ENCODE peak calls at places on chromosomes 11 and 22, in seven cellular contexts. U, J, F, C, X, L and I are unnamed samples.
A peak's percentile ranks its signal among the peaks of the same experiment; 100 is the strongest.

GRCh38 chr11:103609117-103610066 is 427.0 kb upstream of the DDI1 start:
- DNase-seq in U (no peak), J (no peak), F (no peak), C (no peak), X (no peak), L (no peak), I (peak; percentile 94)

GRCh38 chr22:48651036-48651890 is 1176.4 kb downstream of the BRD1 start:
- DNase-seq in U (no peak), J (no peak), F (no peak), C (no peak), X (no peak), L (no peak), I (no peak)

GRCh38 chr11:128455766-128456165 is 131.6 kb downstream of the ETS1 start:
- DNase-seq in U (no peak), J (no peak), F (no peak), C (peak; percentile 70), X (no peak), L (no peak), I (no peak)

GRCh38 chr11:45045692-45046471 is 95.2 kb upstream of the TP53I11 start:
- DNase-seq in U (no peak), J (no peak), F (peak; percentile 68), C (no peak), X (peak; percentile 63), L (no peak), I (peak; percentile 48)

GRCh38 chr11:14905104-14906033 is 13.3 kb upstream of the CYP2R1 start:
- DNase-seq in U (no peak), J (peak; percentile 64), F (no peak), C (peak; percentile 27), X (peak; percentile 62), L (no peak), I (peak; percentile 60)

GRCh38 chr11:12272821-12273617 is 104.4 kb upstream of the PARVA start:
- DNase-seq in U (no peak), J (peak; percentile 26), F (peak; percentile 9), C (no peak), X (no peak), L (no peak), I (no peak)

GRCh38 chr22:36369004-36369921 is 18.5 kb downstream of the MYH9 start:
- DNase-seq in U (no peak), J (no peak), F (no peak), C (no peak), X (no peak), L (no peak), I (no peak)

GRCh38 chr22:37019309-37020191 is at the start of the genes MPST and TST:
- DNase-seq in U (no peak), J (peak; percentile 86), F (no peak), C (peak; percentile 97), X (peak; percentile 89), L (no peak), I (peak; percentile 62)

GRCh38 chr11:76824980-76825725 is 35.6 kb upstream of the ACER3 start:
- DNase-seq in U (no peak), J (no peak), F (peak; percentile 67), C (no peak), X (no peak), L (no peak), I (peak; percentile 41)

GRCh38 chr11:18754308-18754707 is 28.3 kb upstream of the IGSF22 start:
- DNase-seq in U (no peak), J (no peak), F (no peak), C (no peak), X (no peak), L (no peak), I (no peak)

GRCh38 chr11:28338371-28338770 is 230.2 kb downstream of the METTL15 start:
- DNase-seq in U (no peak), J (no peak), F (no peak), C (no peak), X (no peak), L (no peak), I (peak; percentile 24)

GRCh38 chr11:78361228-78361627 is 56.4 kb downstream of the GAB2 start:
- DNase-seq in U (no peak), J (no peak), F (no peak), C (no peak), X (no peak), L (no peak), I (no peak)

GRCh38 chr11:70709596-70709995 is 311.3 kb downstream of the CTTN start:
- DNase-seq in U (no peak), J (no peak), F (no peak), C (no peak), X (no peak), L (no peak), I (no peak)

GRCh38 chr11:2267306-2267861 is 3.0 kb downstream of the ASCL2 start:
- DNase-seq in U (no peak), J (peak; percentile 48), F (peak; percentile 46), C (no peak), X (no peak), L (no peak), I (no peak)

GRCh38 chr11:6640036-6640984 is 15.3 kb downstream of the DCHS1 start:
- DNase-seq in U (no peak), J (no peak), F (no peak), C (no peak), X (no peak), L (no peak), I (no peak)

GRCh38 chr11:2193099-2193886 is 21.7 kb upstream of the TH start:
- DNase-seq in U (no peak), J (peak; percentile 66), F (no peak), C (peak; percentile 87), X (no peak), L (no peak), I (no peak)

GRCh38 chr11:121591405-121592033 is 138.8 kb upstream of the SORL1-AS1 start:
- DNase-seq in U (peak; percentile 82), J (no peak), F (no peak), C (peak; percentile 78), X (peak; percentile 69), L (peak; percentile 35), I (peak; percentile 60)

GRCh38 chr11:36469063-36469462 is 41.0 kb downstream of the TRAF6 start:
- DNase-seq in U (no peak), J (no peak), F (no peak), C (no peak), X (no peak), L (no peak), I (peak; percentile 37)

GRCh38 chr11:127919206-127920000 is 668.0 kb downstream of the ETS1 start:
- DNase-seq in U (no peak), J (no peak), F (no peak), C (no peak), X (no peak), L (no peak), I (peak; percentile 95)

GRCh38 chr11:17525570-17525969 is 18.6 kb downstream of the USH1C start:
- DNase-seq in U (no peak), J (peak; percentile 2), F (no peak), C (no peak), X (no peak), L (no peak), I (no peak)

GRCh38 chr22:23251445-23252093 is 71.3 kb downstream of the BCR start:
- DNase-seq in U (no peak), J (peak; percentile 62), F (no peak), C (no peak), X (no peak), L (no peak), I (peak; percentile 37)

GRCh38 chr11:4065601-4066377 is 28.8 kb upstream of the RRM1 start:
- DNase-seq in U (no peak), J (no peak), F (no peak), C (no peak), X (no peak), L (no peak), I (no peak)

GRCh38 chr11:4063348-4063747 is 31.3 kb upstream of the RRM1 start:
- DNase-seq in U (no peak), J (no peak), F (no peak), C (no peak), X (no peak), L (no peak), I (no peak)

GRCh38 chr11:4064278-4064955 is 30.2 kb upstream of the RRM1 start:
- DNase-seq in U (no peak), J (no peak), F (no peak), C (no peak), X (no peak), L (no peak), I (no peak)

GRCh38 chr11:4066960-4067359 is 27.6 kb upstream of the RRM1 start:
- DNase-seq in U (no peak), J (no peak), F (no peak), C (no peak), X (no peak), L (no peak), I (no peak)

DNA sequence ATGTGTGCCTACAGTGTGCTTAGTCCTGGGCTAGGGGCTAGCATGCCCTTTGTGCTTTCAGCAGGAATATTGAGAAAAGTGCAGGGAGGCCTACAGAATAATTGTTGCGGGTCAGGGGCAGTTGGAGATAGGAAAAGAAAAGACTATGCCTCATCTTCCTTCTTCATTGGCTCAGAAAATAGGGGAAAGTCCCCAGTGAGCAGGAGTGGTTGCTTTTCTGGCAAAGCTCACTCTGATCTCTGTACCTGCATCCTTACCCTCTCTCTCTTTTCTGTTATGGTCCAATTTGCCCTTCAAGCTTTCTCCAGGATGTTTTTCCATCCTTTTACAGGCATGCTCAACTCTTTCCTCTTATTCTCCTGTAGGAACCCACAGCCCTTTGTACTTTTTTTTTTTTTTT is 29.5 kb upstream of the RRM1 start:
- DNase-seq in U (no peak), J (no peak), F (no peak), C (no peak), X (no peak), L (no peak), I (no peak)
- H3K4me1 ChIP-seq in U (peaks cover 6% of the 10 kb centered on the region), J (peaks cover 8% of the 10 kb centered on the region), F (no peaks in the 10 kb centered on the region), C (peaks cover 22% of the 10 kb centered on the region), X (no peaks in the 10 kb centered on the region), L (peaks cover 40% of the 10 kb centered on the region), I (peaks cover 5% of the 10 kb centered on the region)

GRCh38 chr11:94563176-94563847 is 3.9 kb upstream of the PIWIL4 start:
- DNase-seq in U (no peak), J (no peak), F (no peak), C (no peak), X (no peak), L (no peak), I (peak; percentile 55)
- TF ChIP-seq CTCF in U (no peak), J (no peak), F (no peak), C (peak; percentile 60), X (no peak), L (peak; percentile 34), I (peak; percentile 36)

GRCh38 chr11:112963368-112963955 is 2.2 kb downstream of the NCAM1 start:
- DNase-seq in U (no peak), J (peak; percentile 38), F (no peak), C (peak; percentile 88), X (no peak), L (no peak), I (no peak)

GRCh38 chr11:112961146-112961668 is at the start of gene NCAM1:
- DNase-seq in U (no peak), J (peak; percentile 52), F (no peak), C (peak; percentile 89), X (peak; percentile 51), L (peak; percentile 5), I (peak; percentile 81)

GRCh38 chr11:112961751-112962747 is 829 bp downstream of the NCAM1 start:
- DNase-seq in U (no peak), J (peak; percentile 47), F (no peak), C (peak; percentile 73), X (no peak), L (no peak), I (peak; percentile 7)

GRCh38 chr11:112965601-112966125 is 4.4 kb downstream of the NCAM1 start:
- DNase-seq in U (no peak), J (no peak), F (no peak), C (no peak), X (no peak), L (no peak), I (no peak)

GRCh38 chr11:112962854-112963367 is 1.7 kb downstream of the NCAM1 start:
- DNase-seq in U (no peak), J (peak; percentile 58), F (no peak), C (peak; percentile 85), X (peak; percentile 48), L (peak; percentile 14), I (peak; percentile 34)
- H3K27me3 ChIP-seq in U (peaks cover 4% of the 10 kb centered on the region), J (no peaks in the 10 kb centered on the region), F (peaks cover 26% of the 10 kb centered on the region), C (no peaks in the 10 kb centered on the region), X (peaks cover 42% of the 10 kb centered on the region), L (no peaks in the 10 kb centered on the region), I (peaks cover 11% of the 10 kb centered on the region)

GRCh38 chr22:20459862-20460261 is 22.2 kb upstream of the SCARF2 start:
- DNase-seq in U (no peak), J (no peak), F (no peak), C (no peak), X (no peak), L (no peak), I (no peak)
- H3K4me1 ChIP-seq in U (peaks cover 25% of the 10 kb centered on the region), J (peaks cover 13% of the 10 kb centered on the region), F (no peaks in the 10 kb centered on the region), C (peaks cover 7% of the 10 kb centered on the region), X (no peaks in the 10 kb centered on the region), L (no peaks in the 10 kb centered on the region), I (no peaks in the 10 kb centered on the region)